ENCODE peak calls at places on chromosomes 2 and 18, in four cellular contexts. Q is Kasumi-1; W is CD4-positive, alpha-beta T cell; O is epithelial cell of esophagus. S is an unnamed sample.

GRCh38 chr2:75528221-75528977 is 32.3 kb downstream of the EVA1A start:
- DNase-seq in Q (no peak), W (no peak), O (peak), S (no peak)

GRCh38 chr2:45497355-45497754 is 113.7 kb downstream of the SRBD1 start:
- DNase-seq in Q (no peak), W (no peak), O (no peak), S (no peak)

GRCh38 chr2:177332992-177333388 is 59.6 kb upstream of the AGPS start:
- DNase-seq in Q (no peak), W (no peak), O (no peak), S (no peak)

GRCh38 chr2:31923662-31924061 is 87.1 kb downstream of the MEMO1 start:
- DNase-seq in Q (no peak), W (no peak), O (no peak), S (no peak)

GRCh38 chr2:128362889-128363228 is 44.2 kb upstream of the HS6ST1 start:
- DNase-seq in Q (no peak), W (no peak), O (no peak), S (no peak)

GRCh38 chr2:120864981-120865380 is 129.3 kb downstream of the GLI2 start:
- DNase-seq in Q (no peak), W (no peak), O (no peak), S (no peak)

GRCh38 chr2:99754215-99754614 is 264.4 kb upstream of the REV1 start:
- DNase-seq in Q (no peak), W (no peak), O (peak), S (no peak)

GRCh38 chr2:111698743-111699554 is 185.0 kb downstream of the ANAPC1 start:
- DNase-seq in Q (peak), W (peak), O (peak), S (no peak)

GRCh38 chr2:37080231-37080630 is 3.9 kb downstream of the HEATR5B start:
- DNase-seq in Q (peak), W (no peak), O (no peak), S (no peak)

GRCh38 chr2:75465317-75465998 is 95.3 kb downstream of the EVA1A start:
- DNase-seq in Q (no peak), W (no peak), O (peak), S (no peak)

GRCh38 chr2:232873909-232874641 is 4.0 kb downstream of the SNORC start:
- DNase-seq in Q (peak), W (no peak), O (no peak), S (no peak)

GRCh38 chr2:226274143-226274542 is 525.5 kb downstream of the IRS1 start:
- DNase-seq in Q (no peak), W (no peak), O (peak), S (no peak)

GRCh38 chr2:240600451-240600961 is 14.0 kb downstream of the CAPN10 start:
- DNase-seq in Q (no peak), W (no peak), O (no peak), S (no peak)

GRCh38 chr2:195533771-195534642 is 123.0 kb upstream of the SLC39A10 start:
- DNase-seq in Q (peak), W (peak), O (peak), S (no peak)

GRCh38 chr2:238255146-238255545 is 15.3 kb upstream of the HES6 start:
- DNase-seq in Q (no peak), W (no peak), O (no peak), S (no peak)

GRCh38 chr18:48456838-48457237 is 47.7 kb upstream of the ZBTB7C start:
- DNase-seq in Q (no peak), W (no peak), O (no peak), S (no peak)

GRCh38 chr2:18151237-18151636 is 272.8 kb downstream of the KCNS3 start:
- DNase-seq in Q (no peak), W (no peak), O (no peak), S (no peak)

GRCh38 chr2:128269358-128270305 is 49.0 kb downstream of the HS6ST1 start:
- DNase-seq in Q (no peak), W (no peak), O (no peak), S (no peak)

GRCh38 chr2:9761547-9761946 is 81.7 kb upstream of the TAF1B start:
- DNase-seq in Q (no peak), W (no peak), O (no peak), S (no peak)